ENCODE peak calls at places on chromosomes 6 and 20, in ten cellular contexts. Z, G, K, D, V, I, T, R, N and E are unnamed samples.

GRCh38 chr6:139152892-139153271 is 18.0 kb downstream of the HECA start:
- DNase-seq in R (no peak), Z (no peak), G (no peak), K (no peak), V (peak; percentile 86), T (no peak), D (no peak), I (no peak), N (no peak), E (no peak)

GRCh38 chr6:93177451-93177850 is 241.9 kb downstream of the EPHA7 start:
- DNase-seq in T (no peak), D (no peak), V (no peak), R (no peak), I (no peak), G (no peak), K (no peak), Z (no peak), N (no peak), E (no peak)

GRCh38 chr6:169930799-169931198 is 179.4 kb downstream of the ERMARD start:
- DNase-seq in V (no peak), Z (no peak), R (no peak), N (peak; percentile 30), G (no peak), T (no peak), I (no peak), K (peak; percentile 58), D (no peak), E (no peak)

GRCh38 chr6:142902636-142903053 is 42.3 kb downstream of the HIVEP2 start:
- DNase-seq in G (peak; percentile 81), V (peak; percentile 99), R (peak; percentile 85), Z (peak; percentile 19), K (no peak), D (peak; percentile 61), I (peak; percentile 72), N (no peak), T (no peak), E (peak; percentile 91)

GRCh38 chr20:6515261-6515660 is 252.2 kb upstream of the BMP2 start:
- DNase-seq in I (no peak), V (peak; percentile 26), G (no peak), K (no peak), Z (no peak), R (no peak), T (no peak), D (no peak), N (no peak), E (no peak)

GRCh38 chr20:29873946-29874345 is 1383.5 kb upstream of the DEFB115 start:
- DNase-seq in I (peak; percentile 29), K (peak; percentile 70), D (peak; percentile 31), V (peak; percentile 30), Z (peak; percentile 61), N (peak; percentile 82), T (no peak), G (no peak), R (no peak), E (peak; percentile 7)

GRCh38 chr6:15523679-15524630 is 138.9 kb downstream of the DTNBP1 start:
- DNase-seq in D (no peak), N (no peak), K (no peak), Z (no peak), G (no peak), T (no peak), V (no peak), I (no peak), R (no peak), E (no peak)

GRCh38 chr20:11810316-11811130 is 107.2 kb upstream of the BTBD3 start:
- DNase-seq in K (no peak), R (no peak), I (no peak), D (no peak), N (peak; percentile 60), T (no peak), G (no peak), V (peak; percentile 86), Z (no peak), E (peak; percentile 80)

GRCh38 chr6:144341831-144342527 is 56.8 kb downstream of the UTRN start:
- DNase-seq in K (no peak), I (no peak), G (no peak), T (no peak), V (no peak), Z (no peak), R (no peak), D (no peak), N (no peak), E (no peak)

GRCh38 chr6:144344651-144345050 is 59.5 kb downstream of the UTRN start:
- DNase-seq in Z (no peak), D (no peak), G (no peak), T (no peak), N (no peak), I (no peak), K (no peak), R (peak; percentile 48), V (no peak), E (no peak)

GRCh38 chr6:144345451-144345850 is 60.3 kb downstream of the UTRN start:
- DNase-seq in N (no peak), G (no peak), I (no peak), D (no peak), Z (no peak), T (no peak), R (no peak), K (no peak), V (no peak), E (no peak)

GRCh38 chr6:144346719-144347446 is 61.7 kb downstream of the UTRN start:
- DNase-seq in Z (no peak), D (no peak), V (peak; percentile 82), T (no peak), G (peak; percentile 48), R (no peak), K (no peak), N (no peak), I (no peak), E (peak; percentile 75)

DNA sequence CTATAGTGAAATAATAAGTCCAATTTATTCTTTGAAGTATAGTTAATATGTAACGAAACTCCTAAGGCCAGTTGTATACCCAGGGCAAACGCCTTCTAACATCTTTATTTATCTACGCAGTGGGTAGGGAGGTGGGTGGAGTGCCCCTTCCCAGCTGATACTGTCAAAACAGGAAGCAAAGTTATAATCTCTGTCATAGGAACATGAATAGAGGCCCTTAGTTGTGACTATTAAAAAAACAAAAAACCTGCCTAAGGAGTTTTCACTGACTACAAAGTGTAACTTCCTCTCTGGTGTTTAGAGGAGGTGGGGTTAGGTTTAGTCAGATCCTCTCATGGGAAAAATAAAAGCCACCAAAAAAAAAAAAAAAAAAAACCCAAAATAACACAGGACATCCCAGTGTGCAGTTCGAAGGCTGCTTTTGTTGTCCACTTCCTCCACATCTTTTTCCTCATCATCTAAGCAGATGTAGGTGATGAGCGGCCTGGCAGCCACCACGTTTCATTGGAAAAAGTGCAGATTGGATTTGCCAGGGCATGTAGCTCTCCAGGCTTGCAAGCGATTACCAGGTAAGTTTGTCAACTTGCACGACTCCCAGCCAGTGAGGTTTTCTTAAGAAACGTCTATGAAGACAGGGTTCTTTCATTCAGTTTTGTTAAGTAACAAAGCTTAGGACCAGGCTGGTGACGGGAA is 58.7 kb downstream of the UTRN start:
- DNase-seq in G (no peak), I (peak; percentile 18), D (peak; percentile 47), V (no peak), R (peak; percentile 82), N (no peak), K (peak; percentile 40), T (no peak), Z (no peak), E (peak; percentile 67)
- H3K4me1 ChIP-seq in G (peaks cover 54% of the 10 kb centered on the region), I (peaks cover 41% of the 10 kb centered on the region), D (peaks cover 76% of the 10 kb centered on the region), V (peaks cover 13% of the 10 kb centered on the region), R (peaks cover 66% of the 10 kb centered on the region), N (peaks cover 5% of the 10 kb centered on the region), K (peaks cover 15% of the 10 kb centered on the region), T (no peaks in the 10 kb centered on the region), Z (peaks cover 32% of the 10 kb centered on the region), E (peaks cover 54% of the 10 kb centered on the region)

DNA sequence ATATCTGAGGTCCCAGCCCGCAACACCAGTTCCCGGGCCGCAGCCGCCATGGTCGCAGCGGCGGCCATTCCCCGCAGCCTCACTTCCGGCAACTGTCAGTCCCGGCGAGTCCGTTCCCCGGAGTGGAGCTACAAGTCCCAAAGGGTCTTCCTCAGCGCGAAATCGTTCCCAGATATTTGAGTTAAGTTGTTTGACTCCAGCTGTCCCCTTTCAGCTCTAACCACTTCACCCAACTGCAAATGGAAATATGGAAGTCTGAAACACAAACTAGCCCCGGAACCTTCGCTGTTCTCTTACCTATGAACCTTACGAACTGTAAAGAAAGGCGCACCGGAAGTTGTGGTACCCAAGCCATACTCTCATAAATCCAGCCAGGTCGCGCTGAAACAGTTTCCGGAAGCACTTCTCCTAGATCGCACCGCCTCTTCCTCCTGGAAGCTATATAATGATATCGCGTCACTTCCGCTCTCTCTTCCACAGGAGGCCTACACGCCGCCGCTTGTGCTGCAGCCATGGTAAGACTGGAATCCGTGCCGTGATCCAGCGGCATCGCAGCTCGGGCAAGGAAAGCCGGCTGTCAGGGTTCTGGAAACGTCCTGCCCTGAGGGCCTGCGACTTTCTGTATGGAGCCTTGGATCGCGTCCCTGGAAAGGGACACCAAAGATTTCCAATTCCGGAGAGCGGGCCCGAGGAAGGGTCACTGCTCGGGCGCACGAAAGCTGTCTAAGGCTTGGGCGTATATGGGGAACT is at the start of the genes RPS18 and VPS52:
- DNase-seq in N (peak; percentile 99), V (peak; percentile 99), K (peak; percentile 100), Z (peak; percentile 89), I (peak; percentile 89), R (peak; percentile 96), G (peak; percentile 88), T (peak; percentile 95), D (peak; percentile 95), E (peak; percentile 93)
- H3K4me1 ChIP-seq in N (peaks cover 42% of the 10 kb centered on the region), V (peaks cover 41% of the 10 kb centered on the region), K (peaks cover 41% of the 10 kb centered on the region), Z (peaks cover 39% of the 10 kb centered on the region), I (peaks cover 35% of the 10 kb centered on the region), R (peaks cover 64% of the 10 kb centered on the region), G (peaks cover 39% of the 10 kb centered on the region), T (no peaks in the 10 kb centered on the region), D (peaks cover 51% of the 10 kb centered on the region), E (peaks cover 14% of the 10 kb centered on the region)

GRCh38 chr6:50849781-50850180 is 31.1 kb downstream of the TFAP2B start:
- DNase-seq in Z (peak; percentile 81), R (no peak), V (no peak), K (no peak), I (no peak), T (no peak), G (no peak), D (no peak), N (no peak), E (no peak)

GRCh38 chr6:50850223-50850751 is 31.6 kb downstream of the TFAP2B start:
- DNase-seq in Z (peak; percentile 93), T (no peak), I (no peak), K (peak; percentile 60), D (no peak), N (peak; percentile 72), G (no peak), V (no peak), R (no peak), E (peak; percentile 68)

GRCh38 chr6:50847890-50848594 is 29.4 kb downstream of the TFAP2B start:
- DNase-seq in K (no peak), V (no peak), I (no peak), N (no peak), D (no peak), Z (no peak), R (no peak), G (no peak), T (no peak), E (no peak)

GRCh38 chr6:50850860-50851259 is 32.2 kb downstream of the TFAP2B start:
- DNase-seq in R (no peak), Z (no peak), V (no peak), G (no peak), I (no peak), T (no peak), D (no peak), K (no peak), N (peak; percentile 73), E (no peak)

GRCh38 chr6:50849016-50849748 is 30.5 kb downstream of the TFAP2B start:
- DNase-seq in I (no peak), V (no peak), G (no peak), K (peak; percentile 82), R (no peak), T (no peak), D (no peak), Z (peak; percentile 66), N (peak; percentile 68), E (no peak)
- H3K4me1 ChIP-seq in I (no peaks in the 10 kb centered on the region), V (no peaks in the 10 kb centered on the region), G (no peaks in the 10 kb centered on the region), K (peaks cover 79% of the 10 kb centered on the region), R (no peaks in the 10 kb centered on the region), T (no peaks in the 10 kb centered on the region), D (peaks cover 6% of the 10 kb centered on the region), Z (no peaks in the 10 kb centered on the region), N (peaks cover 41% of the 10 kb centered on the region), E (peaks cover 4% of the 10 kb centered on the region)

DNA sequence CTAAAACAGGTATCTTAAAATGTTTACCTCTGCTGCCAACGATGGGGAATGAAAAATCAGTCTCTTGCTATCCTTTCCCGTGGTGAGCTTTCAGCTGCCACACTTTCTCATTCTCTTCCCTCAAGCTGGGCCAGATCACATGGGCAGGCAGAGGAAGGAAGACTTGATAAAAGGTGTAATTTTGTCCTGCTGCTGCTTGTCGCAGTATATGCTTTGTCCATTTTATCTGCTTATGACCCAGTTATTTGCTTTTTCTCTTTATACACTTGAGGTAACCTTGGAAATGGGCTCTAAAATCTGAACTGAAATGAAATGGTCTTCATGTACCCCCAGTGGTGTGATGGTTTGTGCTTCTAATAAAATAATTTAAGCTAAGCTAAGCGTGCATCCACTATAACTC is 695.9 kb upstream of the FLRT3 start:
- DNase-seq in N (no peak), D (no peak), I (no peak), R (no peak), T (no peak), V (no peak), G (no peak), Z (no peak), K (no peak), E (no peak)
- H3K4me1 ChIP-seq in N (no peaks in the 10 kb centered on the region), D (no peaks in the 10 kb centered on the region), I (no peaks in the 10 kb centered on the region), R (no peaks in the 10 kb centered on the region), T (no peaks in the 10 kb centered on the region), V (no peaks in the 10 kb centered on the region), G (peaks cover 1% of the 10 kb centered on the region), Z (no peaks in the 10 kb centered on the region), K (no peaks in the 10 kb centered on the region), E (no peaks in the 10 kb centered on the region)